ENCODE peak calls at places on chromosome 15, in seven cellular contexts. B, U, M, O, W, V and F are unnamed samples.
A peak's percentile ranks its signal among the peaks of the same experiment; 100 is the strongest.

GRCh38 chr15:80861776-80862175 is 82.6 kb downstream of the CEMIP start:
- DNase-seq in B (no peak), U (no peak), M (no peak), O (no peak), W (no peak), V (no peak), F (no peak)

GRCh38 chr15:85406916-85407315 is 26.5 kb downstream of the AKAP13 start:
- DNase-seq in B (no peak), U (no peak), M (no peak), O (no peak), W (no peak), V (no peak), F (no peak)

GRCh38 chr15:64845826-64846225 is 4.1 kb downstream of the PLEKHO2 start:
- DNase-seq in B (no peak), U (no peak), M (no peak), O (no peak), W (no peak), V (no peak), F (no peak)

GRCh38 chr15:42048821-42049200 is 28.0 kb upstream of the PLA2G4E start:
- DNase-seq in B (no peak), U (no peak), M (no peak), O (no peak), W (peak; percentile 30), V (no peak), F (no peak)

GRCh38 chr15:56244811-56245576 is 1.3 kb upstream of the RFX7 start:
- DNase-seq in B (no peak), U (peak; percentile 45), M (peak; percentile 43), O (no peak), W (peak; percentile 90), V (peak; percentile 19), F (no peak)

GRCh38 chr15:39736646-39737550 is 45.7 kb downstream of the FSIP1 start:
- DNase-seq in B (no peak), U (no peak), M (no peak), O (no peak), W (no peak), V (no peak), F (no peak)

GRCh38 chr15:40047413-40048154 is 8.6 kb upstream of the SRP14 start:
- DNase-seq in B (no peak), U (no peak), M (no peak), O (peak; percentile 38), W (no peak), V (no peak), F (peak; percentile 32)

GRCh38 chr15:85274315-85275050 is 105.9 kb upstream of the AKAP13 start:
- DNase-seq in B (no peak), U (no peak), M (no peak), O (no peak), W (no peak), V (no peak), F (no peak)

GRCh38 chr15:95557226-95558046 is 773.1 kb upstream of the NR2F2 start:
- DNase-seq in B (no peak), U (peak; percentile 83), M (no peak), O (no peak), W (no peak), V (no peak), F (peak; percentile 78)